ENCODE peak calls at places on chromosomes 5 and 9, in ten cellular contexts. J is coronary artery; M is omental fat pad; T is AG10803; H is CD4-positive, alpha-beta T cell; U is GM12878; V is GM13976; P is RWPE1; G is HCT116; F is body of pancreas. R is an unnamed sample.

GRCh38 chr5:105504-106080 is 13.6 kb downstream of the PLEKHG4B start:
- DNase-seq in V (no peak), M (no peak), U (no peak), H (no peak), T (no peak), G (no peak), F (no peak), J (no peak), P (no peak), R (no peak)

GRCh38 chr9:94808926-94809700 is 82.6 kb downstream of the AOPEP start:
- DNase-seq in M (no peak), U (no peak), H (no peak), T (no peak), G (no peak), J (no peak), V (no peak), P (no peak), F (no peak), R (no peak)

GRCh38 chr5:102911973-102912372 is 156.9 kb downstream of the PAM start:
- DNase-seq in U (no peak), F (no peak), J (no peak), T (peak), P (peak), M (no peak), G (peak), H (no peak), V (no peak), R (peak)

GRCh38 chr9:83432104-83432627 is 106.0 kb downstream of the FRMD3 start:
- DNase-seq in M (no peak), T (peak), F (peak), J (peak), G (no peak), H (no peak), U (no peak), V (no peak), P (no peak), R (peak)

GRCh38 chr5:52481851-52482250 is 305.9 kb upstream of the ITGA1 start:
- DNase-seq in J (no peak), P (no peak), M (no peak), F (no peak), H (no peak), G (no peak), V (no peak), T (no peak), U (no peak), R (no peak)

GRCh38 chr5:68161156-68161555 is 54.4 kb upstream of the PIK3R1 start:
- DNase-seq in P (no peak), V (no peak), U (no peak), F (no peak), T (no peak), G (no peak), H (no peak), J (no peak), M (no peak), R (no peak)

GRCh38 chr5:136809382-136809781 is 444.0 kb upstream of the TRPC7 start:
- DNase-seq in P (no peak), T (no peak), H (no peak), U (peak), V (no peak), M (no peak), J (no peak), F (no peak), G (no peak), R (no peak)

GRCh38 chr5:177310332-177310731 is 1.4 kb downstream of the MXD3 start:
- DNase-seq in J (no peak), V (no peak), M (no peak), F (no peak), U (no peak), P (no peak), T (no peak), H (no peak), G (no peak), R (no peak)

GRCh38 chr9:84419203-84419602 is 78.6 kb upstream of the SLC28A3 start:
- DNase-seq in U (no peak), T (no peak), H (no peak), P (no peak), F (no peak), G (no peak), M (no peak), V (no peak), J (peak), R (peak)

GRCh38 chr5:100856462-100856861 is 46.6 kb downstream of the ST8SIA4 start:
- DNase-seq in U (no peak), M (no peak), G (no peak), V (no peak), P (no peak), H (no peak), F (no peak), J (no peak), T (no peak), R (no peak)

GRCh38 chr5:123610665-123611406 is 98.9 kb downstream of the CSNK1G3 start:
- DNase-seq in M (no peak), T (peak), F (no peak), V (peak), J (no peak), U (peak), P (peak), G (peak), H (no peak), R (peak)

GRCh38 chr5:66138572-66139116 is 5.5 kb upstream of the SREK1 start:
- DNase-seq in V (no peak), P (no peak), H (no peak), T (no peak), G (no peak), F (no peak), M (no peak), U (no peak), J (no peak), R (no peak)

GRCh38 chr9:32550046-32550608 is 2.0 kb upstream of the SMIM27 start:
- DNase-seq in P (peak), M (no peak), U (no peak), H (no peak), V (peak), G (no peak), F (no peak), T (peak), J (no peak), R (peak)

GRCh38 chr5:139091439-139092156 is 106.6 kb downstream of the SIL1 start:
- DNase-seq in G (no peak), U (no peak), H (no peak), T (peak), M (no peak), J (no peak), P (no peak), F (peak), V (no peak), R (peak)

GRCh38 chr5:107653685-107654084 is 17.1 kb downstream of the EFNA5 start:
- DNase-seq in P (no peak), T (no peak), M (no peak), U (no peak), H (no peak), F (no peak), G (no peak), J (no peak), V (no peak), R (no peak)

GRCh38 chr5:122093415-122093814 is 15.4 kb upstream of the LOX start:
- DNase-seq in M (no peak), J (no peak), U (no peak), F (no peak), H (no peak), P (no peak), T (peak), G (no peak), V (no peak), R (peak)

GRCh38 chr9:99026271-99026955 is 78.5 kb upstream of the TGFBR1 start:
- DNase-seq in F (no peak), G (no peak), J (no peak), M (no peak), P (no peak), V (no peak), U (no peak), H (no peak), T (no peak), R (no peak)

GRCh38 chr9:110105107-110105506 is 102.9 kb downstream of the C9orf152 start:
- DNase-seq in M (no peak), T (peak), J (no peak), F (no peak), U (no peak), V (no peak), P (no peak), H (no peak), G (no peak), R (peak)

GRCh38 chr9:87883274-87883673 is 597 bp downstream of the SPATA31E1 start:
- DNase-seq in T (no peak), J (no peak), F (no peak), H (no peak), V (no peak), G (no peak), P (no peak), M (no peak), U (no peak), R (no peak)

GRCh38 chr5:143594913-143595818 is 191.7 kb upstream of the NR3C1 start:
- DNase-seq in P (peak), M (no peak), J (no peak), H (no peak), T (no peak), F (no peak), U (no peak), G (peak), V (no peak), R (no peak)

GRCh38 chr5:79853003-79853402 is 138.1 kb downstream of the MTX3 start:
- DNase-seq in P (no peak), F (no peak), U (no peak), M (no peak), H (no peak), J (peak), G (no peak), V (no peak), T (no peak), R (no peak)

GRCh38 chr9:99385215-99385614 is 163.1 kb downstream of the SEC61B start:
- DNase-seq in P (no peak), F (no peak), V (no peak), M (no peak), G (no peak), J (no peak), U (no peak), T (no peak), H (no peak), R (no peak)

GRCh38 chr9:78295731-78296130 is 1.2 kb upstream of the PSAT1 start:
- DNase-seq in T (no peak), J (no peak), U (no peak), G (no peak), P (no peak), V (no peak), H (no peak), F (no peak), M (no peak), R (no peak)

GRCh38 chr5:165029471-165029870 is 1524.1 kb downstream of the MAT2B start:
- DNase-seq in J (no peak), T (no peak), P (no peak), M (no peak), V (no peak), G (no peak), U (no peak), H (no peak), F (no peak), R (peak)

GRCh38 chr5:125137535-125137934 is 391.1 kb upstream of the ZNF608 start:
- DNase-seq in G (no peak), P (no peak), M (no peak), F (no peak), H (no peak), J (no peak), T (no peak), V (no peak), U (no peak), R (no peak)

GRCh38 chr5:123147741-123148140 is 58.7 kb downstream of the PRDM6 start:
- DNase-seq in V (no peak), J (no peak), M (no peak), P (no peak), F (no peak), G (no peak), T (no peak), U (no peak), H (no peak), R (no peak)

GRCh38 chr5:56814361-56814962 is 887 bp upstream of the MAP3K1 start:
- DNase-seq in T (no peak), H (peak), P (peak), U (no peak), G (no peak), J (peak), M (no peak), V (peak), F (peak), R (no peak)

GRCh38 chr9:126053913-126054312 is 272.7 kb upstream of the MVB12B start:
- DNase-seq in M (no peak), J (no peak), F (no peak), U (no peak), G (no peak), H (no peak), P (no peak), T (no peak), V (no peak), R (no peak)

GRCh38 chr9:112361602-112362001 is 18.3 kb upstream of the HSDL2 start:
- DNase-seq in T (peak), M (no peak), F (no peak), J (no peak), G (peak), P (no peak), H (no peak), V (peak), U (no peak), R (peak)

GRCh38 chr5:174535691-174536090 is 188.7 kb upstream of the MSX2 start:
- DNase-seq in T (peak), P (peak), G (peak), M (no peak), H (no peak), J (no peak), U (no peak), V (no peak), F (no peak), R (peak)

GRCh38 chr9:21357479-21358290 is 7.0 kb upstream of the IFNA6 start:
- DNase-seq in P (no peak), F (no peak), T (peak), J (no peak), U (peak), G (no peak), M (no peak), H (no peak), V (peak), R (no peak)

GRCh38 chr9:22073349-22073748 is 64.2 kb upstream of the CDKN2B start:
- DNase-seq in V (no peak), M (no peak), G (no peak), F (no peak), H (no peak), T (no peak), P (no peak), J (no peak), U (no peak), R (no peak)

GRCh38 chr5:41312066-41312465 is 98.7 kb upstream of the C6 start:
- DNase-seq in J (no peak), P (no peak), F (no peak), M (no peak), H (no peak), T (no peak), U (no peak), V (no peak), G (no peak), R (no peak)

GRCh38 chr9:127838375-127839078 is 15.9 kb downstream of the ENG start:
- DNase-seq in F (peak), H (no peak), J (peak), T (peak), M (peak), U (no peak), P (peak), V (no peak), G (no peak), R (peak)

GRCh38 chr5:15353086-15353645 is 146.8 kb upstream of the FBXL7 start:
- DNase-seq in V (no peak), G (no peak), T (no peak), H (no peak), J (no peak), F (no peak), P (no peak), U (no peak), M (no peak), R (no peak)

GRCh38 chr9:130482463-130482862 is 37.7 kb downstream of the ASS1 start:
- DNase-seq in P (no peak), M (no peak), U (no peak), J (no peak), V (no peak), G (no peak), F (no peak), T (peak), H (no peak), R (no peak)

GRCh38 chr5:175690025-175690424 is 32.2 kb downstream of the HRH2 start:
- DNase-seq in M (peak), G (no peak), J (no peak), T (no peak), H (no peak), V (no peak), U (no peak), P (no peak), F (no peak), R (no peak)

GRCh38 chr5:38672059-38672791 is 115.8 kb upstream of the LIFR start:
- DNase-seq in P (peak), H (no peak), U (no peak), G (no peak), T (peak), V (no peak), M (no peak), J (no peak), F (no peak), R (peak)

GRCh38 chr5:38670878-38671277 is 114.4 kb upstream of the LIFR start:
- DNase-seq in M (no peak), V (no peak), J (no peak), T (peak), F (no peak), U (no peak), H (no peak), P (no peak), G (no peak), R (peak)

GRCh38 chr5:38675443-38675842 is 119.0 kb upstream of the LIFR start:
- DNase-seq in J (no peak), V (no peak), F (no peak), G (no peak), P (no peak), H (no peak), T (no peak), U (no peak), M (no peak), R (no peak)

GRCh38 chr5:38670066-38670465 is 113.6 kb upstream of the LIFR start:
- DNase-seq in T (no peak), F (no peak), H (no peak), M (no peak), J (no peak), P (no peak), G (no peak), U (no peak), V (no peak), R (no peak)

DNA sequence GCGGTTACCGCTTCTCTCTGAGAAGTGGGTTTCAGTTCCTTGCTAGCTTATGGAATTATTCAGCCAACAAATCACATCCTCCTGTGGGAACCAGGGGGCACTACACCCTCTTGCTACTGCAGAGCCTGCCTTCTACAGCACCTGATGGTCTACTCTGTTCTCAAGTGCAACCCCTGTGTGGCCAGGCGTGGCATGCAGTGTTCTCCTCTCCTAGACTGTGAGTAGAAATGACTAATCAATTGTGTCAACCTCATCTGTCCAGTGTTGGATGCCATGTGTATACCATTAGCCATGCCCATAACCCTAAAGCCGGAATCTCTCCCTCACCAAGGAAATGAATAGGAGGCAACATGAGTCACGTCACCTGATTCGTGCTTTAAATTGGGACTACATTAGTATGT is 117.2 kb upstream of the LIFR start:
- DNase-seq in U (no peak), H (no peak), M (no peak), F (no peak), J (no peak), G (peak), P (no peak), T (no peak), V (no peak), R (no peak)
- TF ChIP-seq CTCF in U (no peak), H (no peak), M (no peak), F (no peak), J (no peak), G (peak), P (no peak), T (peak), V (no peak), R (peak)

DNA sequence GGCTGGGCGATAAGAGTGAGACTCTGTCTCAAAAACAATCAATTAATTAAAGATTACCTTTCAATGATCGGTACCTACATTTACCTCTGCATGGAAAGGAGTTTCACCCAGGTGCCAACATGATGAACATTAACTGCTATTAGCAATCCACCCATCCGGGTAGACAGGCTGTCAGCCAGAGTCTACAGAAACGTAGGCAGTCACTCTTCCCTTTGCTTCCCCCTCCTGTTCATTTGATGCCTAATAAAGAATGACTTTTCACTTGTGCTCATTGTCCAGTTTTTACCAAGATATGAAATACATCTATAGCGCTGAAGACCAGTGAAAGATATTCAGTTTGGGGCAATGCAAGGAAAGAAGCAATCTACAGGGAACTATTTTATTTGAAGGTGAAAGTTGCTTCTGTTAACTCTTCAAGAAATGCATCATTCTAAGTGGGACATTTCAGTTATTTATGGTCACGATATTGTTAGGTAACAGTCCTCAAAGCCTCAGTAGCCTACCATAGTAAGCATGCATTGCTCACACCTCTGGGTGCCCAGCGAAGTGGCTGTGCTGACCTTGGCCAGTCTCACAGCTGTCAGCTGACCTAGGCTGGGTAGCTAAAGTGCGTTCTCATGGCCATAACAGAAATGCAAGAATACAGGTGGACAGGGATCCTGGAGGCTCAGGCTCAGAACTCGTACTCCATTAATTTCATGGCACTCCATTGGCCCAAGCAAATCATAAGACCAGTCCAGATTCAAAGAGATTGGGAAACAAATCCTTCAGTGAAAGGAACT is 87.2 kb upstream of the DMRT1 start:
- DNase-seq in G (no peak), P (no peak), T (no peak), M (no peak), F (no peak), V (no peak), H (no peak), J (no peak), U (no peak), R (no peak)
- TF ChIP-seq CTCF in G (no peak), P (no peak), T (no peak), M (no peak), F (no peak), V (no peak), H (no peak), J (no peak), U (no peak), R (no peak)

DNA sequence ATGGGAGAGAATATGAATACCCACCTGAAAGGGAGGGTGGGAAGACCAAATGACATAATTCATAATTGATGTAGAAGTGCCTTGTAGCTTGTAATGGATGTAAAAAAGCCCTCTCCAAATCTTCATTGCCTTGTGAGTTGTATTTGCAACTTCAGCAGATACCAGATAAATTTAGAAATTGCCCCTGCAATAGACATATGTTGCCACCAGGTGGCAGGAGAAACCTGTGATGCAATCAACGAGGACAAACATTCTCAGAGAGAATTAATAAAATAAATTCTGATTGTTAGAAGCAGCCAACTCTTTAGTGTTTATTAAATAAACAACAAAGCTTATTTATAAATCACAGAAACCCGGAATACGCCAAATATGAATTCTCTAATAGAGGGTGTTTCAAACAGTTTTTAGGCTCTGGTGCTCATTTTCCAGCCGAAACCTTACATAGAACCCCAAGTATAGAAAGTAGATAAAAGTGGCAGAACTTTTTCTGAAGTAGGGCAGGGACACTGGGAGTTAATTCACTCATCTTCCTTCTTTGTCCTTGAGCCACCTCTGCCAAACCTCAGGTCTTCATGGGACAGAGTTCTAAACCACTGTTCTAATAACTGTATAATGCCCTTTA is 147.8 kb downstream of the TMEM38B start:
- DNase-seq in G (peak), H (no peak), T (peak), M (no peak), P (peak), V (peak), U (peak), F (peak), J (no peak), R (peak)
- TF ChIP-seq CTCF in G (peak), H (peak), T (peak), M (no peak), P (peak), V (peak), U (peak), F (peak), J (peak), R (peak)

DNA sequence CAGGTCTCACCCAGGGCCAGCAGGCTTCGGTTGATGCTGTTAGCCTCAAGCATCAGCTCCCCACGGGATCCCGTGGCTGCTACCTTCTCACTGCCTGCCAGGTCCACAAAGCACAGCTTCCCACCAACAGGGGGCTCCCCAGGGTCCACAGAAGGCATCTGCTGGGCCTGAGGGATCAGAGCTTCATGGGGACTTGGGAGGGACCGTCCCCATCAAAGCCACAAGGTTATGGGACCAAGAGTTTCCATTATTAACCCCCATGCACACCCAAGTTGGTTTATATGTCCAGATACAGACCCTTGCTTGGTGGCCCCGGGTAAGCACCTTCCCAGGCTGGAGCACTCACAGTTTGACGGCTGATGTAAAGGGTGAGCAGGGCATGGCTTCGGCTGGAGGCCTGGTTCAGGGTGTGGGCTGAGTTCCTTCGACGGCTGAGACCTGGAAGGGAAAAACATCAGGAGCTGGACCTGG is 3.0 kb downstream of the KIF12 start:
- DNase-seq in V (no peak), T (no peak), H (no peak), J (no peak), M (no peak), P (no peak), U (no peak), F (peak), G (no peak), R (no peak)
- TF ChIP-seq CTCF in V (no peak), T (peak), H (no peak), J (no peak), M (no peak), P (no peak), U (no peak), F (no peak), G (peak), R (peak)

R was measured in cardiac fibroblast.